ENCODE peak calls at places on chromosomes 11 and 22, in eight cellular contexts. One of them, this sample, is unnamed.

GRCh38 chr22:19641983-19642451 is 72.3 kb upstream of the SEPTIN5 start:
- DNase-seq in HEK293T: no peak
- DNase-seq in LHCN-M2: no peak
- DNase-seq in GM04504: no peak
- DNase-seq in EL: no peak
- DNase-seq in CD8-positive, alpha-beta T cell: no peak
- DNase-seq in HuH-7.5: no peak
- DNase-seq in activated naive CD8-positive, alpha-beta T cell treated with anti-CD3 and anti-CD28 coated beads, Interleukin-2, amount 50 U/mL, for 24 hours: no peak
- DNase-seq in this sample: no peak

GRCh38 chr11:3194016-3194816 is 24.4 kb downstream of the MRGPRG start:
- DNase-seq in activated naive CD8-positive, alpha-beta T cell treated with anti-CD3 and anti-CD28 coated beads, Interleukin-2, amount 50 U/mL, for 24 hours: no peak
- DNase-seq in GM04504: no peak
- DNase-seq in CD8-positive, alpha-beta T cell: no peak
- DNase-seq in LHCN-M2: no peak
- DNase-seq in EL: no peak
- DNase-seq in HEK293T: no peak
- DNase-seq in HuH-7.5: no peak
- DNase-seq in this sample: no peak

GRCh38 chr22:23033116-23033905 is 37.0 kb upstream of the GNAZ start:
- DNase-seq in HuH-7.5: no peak
- DNase-seq in EL: no peak
- DNase-seq in GM04504: no peak
- DNase-seq in activated naive CD8-positive, alpha-beta T cell treated with anti-CD3 and anti-CD28 coated beads, Interleukin-2, amount 50 U/mL, for 24 hours: no peak
- DNase-seq in HEK293T: no peak
- DNase-seq in LHCN-M2: no peak
- DNase-seq in CD8-positive, alpha-beta T cell: no peak
- DNase-seq in this sample: no peak

GRCh38 chr11:1772270-1773130 is 8.8 kb upstream of the CTSD start:
- DNase-seq in GM04504: peak; percentile 80
- DNase-seq in EL: peak; percentile 95
- DNase-seq in HuH-7.5: no peak
- DNase-seq in LHCN-M2: peak; percentile 94
- DNase-seq in HEK293T: peak; percentile 43
- DNase-seq in activated naive CD8-positive, alpha-beta T cell treated with anti-CD3 and anti-CD28 coated beads, Interleukin-2, amount 50 U/mL, for 24 hours: peak; percentile 64
- DNase-seq in CD8-positive, alpha-beta T cell: no peak
- DNase-seq in this sample: peak; percentile 77

GRCh38 chr11:92838655-92839334 is 130.7 kb upstream of the MTNR1B start:
- DNase-seq in GM04504: no peak
- DNase-seq in LHCN-M2: no peak
- DNase-seq in HuH-7.5: no peak
- DNase-seq in EL: no peak
- DNase-seq in CD8-positive, alpha-beta T cell: no peak
- DNase-seq in HEK293T: peak; percentile 74
- DNase-seq in activated naive CD8-positive, alpha-beta T cell treated with anti-CD3 and anti-CD28 coated beads, Interleukin-2, amount 50 U/mL, for 24 hours: no peak
- DNase-seq in this sample: peak; percentile 70

GRCh38 chr22:19974233-19974861 is 32.7 kb upstream of the TXNRD2 start:
- DNase-seq in LHCN-M2: peak; percentile 37
- DNase-seq in EL: peak; percentile 48
- DNase-seq in HuH-7.5: peak; percentile 64
- DNase-seq in GM04504: no peak
- DNase-seq in HEK293T: peak; percentile 91
- DNase-seq in CD8-positive, alpha-beta T cell: no peak
- DNase-seq in activated naive CD8-positive, alpha-beta T cell treated with anti-CD3 and anti-CD28 coated beads, Interleukin-2, amount 50 U/mL, for 24 hours: peak; percentile 13
- DNase-seq in this sample: peak; percentile 88

GRCh38 chr22:27541831-27542230 is 259.7 kb downstream of the MN1 start:
- DNase-seq in HuH-7.5: no peak
- DNase-seq in CD8-positive, alpha-beta T cell: no peak
- DNase-seq in HEK293T: no peak
- DNase-seq in LHCN-M2: no peak
- DNase-seq in EL: no peak
- DNase-seq in activated naive CD8-positive, alpha-beta T cell treated with anti-CD3 and anti-CD28 coated beads, Interleukin-2, amount 50 U/mL, for 24 hours: no peak
- DNase-seq in GM04504: no peak
- DNase-seq in this sample: peak; percentile 86

GRCh38 chr11:45182902-45183301 is 36.5 kb downstream of the PRDM11 start:
- DNase-seq in GM04504: no peak
- DNase-seq in LHCN-M2: peak; percentile 18
- DNase-seq in HuH-7.5: peak; percentile 42
- DNase-seq in HEK293T: peak; percentile 50
- DNase-seq in EL: peak; percentile 32
- DNase-seq in CD8-positive, alpha-beta T cell: no peak
- DNase-seq in activated naive CD8-positive, alpha-beta T cell treated with anti-CD3 and anti-CD28 coated beads, Interleukin-2, amount 50 U/mL, for 24 hours: no peak
- DNase-seq in this sample: peak; percentile 53

GRCh38 chr22:35638408-35638807 is 9.8 kb upstream of the APOL6 start:
- DNase-seq in HuH-7.5: no peak
- DNase-seq in EL: peak; percentile 85
- DNase-seq in activated naive CD8-positive, alpha-beta T cell treated with anti-CD3 and anti-CD28 coated beads, Interleukin-2, amount 50 U/mL, for 24 hours: no peak
- DNase-seq in HEK293T: no peak
- DNase-seq in LHCN-M2: peak; percentile 18
- DNase-seq in CD8-positive, alpha-beta T cell: no peak
- DNase-seq in GM04504: peak; percentile 92
- DNase-seq in this sample: no peak

GRCh38 chr22:39214383-39215069 is 30.3 kb downstream of the PDGFB start:
- DNase-seq in EL: peak; percentile 50
- DNase-seq in HuH-7.5: no peak
- DNase-seq in CD8-positive, alpha-beta T cell: no peak
- DNase-seq in GM04504: no peak
- DNase-seq in HEK293T: no peak
- DNase-seq in activated naive CD8-positive, alpha-beta T cell treated with anti-CD3 and anti-CD28 coated beads, Interleukin-2, amount 50 U/mL, for 24 hours: no peak
- DNase-seq in LHCN-M2: peak; percentile 80
- DNase-seq in this sample: no peak

GRCh38 chr11:119739021-119739703 is 10.2 kb upstream of the NECTIN1 start:
- DNase-seq in LHCN-M2: no peak
- DNase-seq in CD8-positive, alpha-beta T cell: no peak
- DNase-seq in EL: no peak
- DNase-seq in HuH-7.5: no peak
- DNase-seq in HEK293T: no peak
- DNase-seq in activated naive CD8-positive, alpha-beta T cell treated with anti-CD3 and anti-CD28 coated beads, Interleukin-2, amount 50 U/mL, for 24 hours: no peak
- DNase-seq in GM04504: no peak
- DNase-seq in this sample: no peak

GRCh38 chr11:69013009-69013951 is at the start of gene MRGPRF:
- DNase-seq in HuH-7.5: peak; percentile 97
- DNase-seq in EL: peak; percentile 92
- DNase-seq in activated naive CD8-positive, alpha-beta T cell treated with anti-CD3 and anti-CD28 coated beads, Interleukin-2, amount 50 U/mL, for 24 hours: no peak
- DNase-seq in LHCN-M2: peak; percentile 49
- DNase-seq in CD8-positive, alpha-beta T cell: no peak
- DNase-seq in GM04504: peak; percentile 83
- DNase-seq in HEK293T: no peak
- DNase-seq in this sample: peak; percentile 73

GRCh38 chr11:45927684-45928413 is 5.4 kb downstream of the LARGE2 start:
- DNase-seq in CD8-positive, alpha-beta T cell: no peak
- DNase-seq in HuH-7.5: no peak
- DNase-seq in LHCN-M2: no peak
- DNase-seq in EL: no peak
- DNase-seq in activated naive CD8-positive, alpha-beta T cell treated with anti-CD3 and anti-CD28 coated beads, Interleukin-2, amount 50 U/mL, for 24 hours: no peak
- DNase-seq in HEK293T: no peak
- DNase-seq in GM04504: no peak
- DNase-seq in this sample: no peak

GRCh38 chr11:125886997-125887372 is 483 bp upstream of the HYLS1 start:
- DNase-seq in GM04504: peak; percentile 7
- DNase-seq in activated naive CD8-positive, alpha-beta T cell treated with anti-CD3 and anti-CD28 coated beads, Interleukin-2, amount 50 U/mL, for 24 hours: peak; percentile 54
- DNase-seq in HEK293T: no peak
- DNase-seq in EL: peak; percentile 53
- DNase-seq in CD8-positive, alpha-beta T cell: no peak
- DNase-seq in HuH-7.5: no peak
- DNase-seq in LHCN-M2: peak; percentile 31
- DNase-seq in this sample: no peak